ENCODE peak calls at places on chromosomes 16 and 17, in eight cellular contexts. B, J, D, W, V, I, P and U are unnamed samples.
A peak's percentile ranks its signal among the peaks of the same experiment; 100 is the strongest.

GRCh38 chr16:27225536-27226360 is 22.4 kb downstream of the KDM8 start:
- DNase-seq in B (no peak), J (no peak), D (no peak), W (peak; percentile 58), V (no peak), I (no peak), P (no peak), U (peak; percentile 11)

GRCh38 chr17:35746956-35747355 is 6.1 kb downstream of the GAS2L2 start:
- DNase-seq in B (no peak), J (no peak), D (no peak), W (peak; percentile 40), V (no peak), I (no peak), P (no peak), U (no peak)

GRCh38 chr17:15966879-15967248 is 21.9 kb downstream of the ADORA2B start:
- DNase-seq in B (no peak), J (no peak), D (no peak), W (peak; percentile 86), V (peak; percentile 41), I (no peak), P (no peak), U (no peak)

GRCh38 chr17:1197379-1197778 is 17.6 kb upstream of the ABR start:
- DNase-seq in B (peak; percentile 31), J (no peak), D (no peak), W (peak; percentile 27), V (no peak), I (no peak), P (no peak), U (no peak)

GRCh38 chr17:17613708-17614114 is 22.2 kb upstream of the PEMT start:
- DNase-seq in B (peak; percentile 62), J (no peak), D (peak; percentile 50), W (no peak), V (peak; percentile 65), I (no peak), P (peak; percentile 45), U (no peak)

GRCh38 chr16:6008656-6009055 is 911.1 kb upstream of the EEF2KMT start:
- DNase-seq in B (no peak), J (no peak), D (no peak), W (no peak), V (no peak), I (no peak), P (no peak), U (no peak)

GRCh38 chr17:61456688-61457225 is 4.5 kb downstream of the TBX4 start:
- DNase-seq in B (no peak), J (no peak), D (peak; percentile 18), W (no peak), V (no peak), I (no peak), P (peak; percentile 58), U (no peak)

GRCh38 chr16:16045311-16045710 is 95.9 kb downstream of the ABCC1 start:
- DNase-seq in B (no peak), J (no peak), D (no peak), W (no peak), V (no peak), I (no peak), P (no peak), U (no peak)

GRCh38 chr16:53666816-53667415 is 36.7 kb downstream of the RPGRIP1L start:
- DNase-seq in B (no peak), J (no peak), D (no peak), W (no peak), V (no peak), I (no peak), P (no peak), U (no peak)

GRCh38 chr17:75064460-75064859 is 17.4 kb downstream of the KCTD2 start:
- DNase-seq in B (no peak), J (no peak), D (no peak), W (no peak), V (no peak), I (no peak), P (no peak), U (no peak)

GRCh38 chr17:28755486-28755885 is 11.7 kb downstream of the TRAF4 start:
- DNase-seq in B (no peak), J (no peak), D (no peak), W (no peak), V (no peak), I (no peak), P (no peak), U (no peak)

GRCh38 chr17:35588196-35588920 is 1.2 kb downstream of the AP2B1 start:
- DNase-seq in B (no peak), J (no peak), D (no peak), W (no peak), V (peak; percentile 78), I (no peak), P (no peak), U (no peak)

GRCh38 chr17:6420173-6420641 is 14.7 kb downstream of the AIPL1 start:
- DNase-seq in B (no peak), J (no peak), D (no peak), W (no peak), V (peak; percentile 4), I (no peak), P (no peak), U (no peak)

GRCh38 chr17:16068323-16068722 is 68.7 kb downstream of the TTC19 start:
- DNase-seq in B (no peak), J (no peak), D (no peak), W (no peak), V (no peak), I (no peak), P (no peak), U (no peak)

GRCh38 chr17:29368926-29369325 is 21.2 kb upstream of the TAOK1 start:
- DNase-seq in B (no peak), J (no peak), D (no peak), W (no peak), V (no peak), I (no peak), P (peak; percentile 59), U (no peak)

GRCh38 chr17:33941744-33942143 is 313.3 kb upstream of the CCL2 start:
- DNase-seq in B (no peak), J (no peak), D (no peak), W (no peak), V (no peak), I (no peak), P (no peak), U (no peak)

GRCh38 chr17:5877948-5878347 is 192.2 kb upstream of the WSCD1 start:
- DNase-seq in B (peak; percentile 54), J (peak; percentile 16), D (no peak), W (no peak), V (no peak), I (peak; percentile 58), P (no peak), U (no peak)

GRCh38 chr17:68497885-68498319 is 14.3 kb upstream of the PRKAR1A start:
- DNase-seq in B (peak; percentile 35), J (no peak), D (peak; percentile 79), W (no peak), V (no peak), I (no peak), P (no peak), U (no peak)

GRCh38 chr17:82280537-82280936 is 7.0 kb upstream of the CSNK1D start:
- DNase-seq in B (no peak), J (no peak), D (no peak), W (no peak), V (no peak), I (no peak), P (no peak), U (no peak)

GRCh38 chr17:31394544-31394943 is 3.1 kb downstream of the RAB11FIP4 start:
- DNase-seq in B (peak; percentile 76), J (no peak), D (peak; percentile 28), W (no peak), V (peak; percentile 45), I (peak; percentile 21), P (peak; percentile 91), U (no peak)

GRCh38 chr16:31471875-31472558 is at the start of gene TGFB1I1:
- DNase-seq in B (peak; percentile 45), J (no peak), D (peak; percentile 43), W (peak; percentile 85), V (peak; percentile 66), I (no peak), P (no peak), U (no peak)

GRCh38 chr17:35089846-35090193 is 26.3 kb upstream of the RFFL start:
- DNase-seq in B (peak; percentile 15), J (no peak), D (no peak), W (peak; percentile 81), V (no peak), I (no peak), P (no peak), U (no peak)

GRCh38 chr16:85735225-85735722 is 15.6 kb downstream of the C16orf74 start:
- DNase-seq in B (no peak), J (no peak), D (peak; percentile 61), W (no peak), V (no peak), I (no peak), P (no peak), U (no peak)

GRCh38 chr17:78364436-78365281 is 4.8 kb upstream of the SOCS3 start:
- DNase-seq in B (no peak), J (no peak), D (no peak), W (no peak), V (no peak), I (no peak), P (no peak), U (no peak)

GRCh38 chr17:28071891-28072606 is 29.6 kb downstream of the NLK start:
- DNase-seq in B (no peak), J (no peak), D (peak; percentile 48), W (no peak), V (no peak), I (no peak), P (no peak), U (no peak)

GRCh38 chr17:18314059-18314730 is 599 bp downstream of the TOP3A start:
- DNase-seq in B (no peak), J (no peak), D (no peak), W (peak; percentile 41), V (peak; percentile 57), I (no peak), P (no peak), U (no peak)

GRCh38 chr16:88754912-88755744 is 29.9 kb downstream of the PIEZO1 start:
- DNase-seq in B (no peak), J (no peak), D (no peak), W (no peak), V (peak; percentile 38), I (no peak), P (no peak), U (no peak)

GRCh38 chr17:37743612-37743874 is 1.3 kb downstream of the HNF1B start:
- DNase-seq in B (no peak), J (no peak), D (no peak), W (no peak), V (no peak), I (no peak), P (no peak), U (no peak)

GRCh38 chr17:70114405-70114804 is 39.4 kb downstream of the KCNJ16 start:
- DNase-seq in B (no peak), J (no peak), D (no peak), W (no peak), V (no peak), I (no peak), P (no peak), U (no peak)

GRCh38 chr17:35313875-35314409 is 59.5 kb downstream of the SLFN11 start:
- DNase-seq in B (peak; percentile 23), J (no peak), D (peak; percentile 6), W (peak; percentile 75), V (no peak), I (no peak), P (no peak), U (no peak)

GRCh38 chr16:85393674-85394510 is 219.2 kb upstream of the GSE1 start:
- DNase-seq in B (peak; percentile 58), J (no peak), D (peak; percentile 81), W (peak; percentile 92), V (peak; percentile 87), I (no peak), P (peak; percentile 91), U (no peak)